ENCODE peak calls at places on chromosomes 12 and 14, in six cellular contexts. Q is neural crest cell; T is HT-29; E is kidney tubule cell; A is CD8-positive, alpha-beta T cell; W is ACHN. K is an unnamed sample.
A peak's percentile ranks its signal among the peaks of the same experiment; 100 is the strongest.

GRCh38 chr12:132460571-132460970 is 29.4 kb upstream of the FBRSL1 start:
- DNase-seq in Q (no peak), T (peak; percentile 36), E (no peak), A (no peak), W (peak; percentile 29), K (no peak)

GRCh38 chr12:56020437-56021189 is at the start of gene IKZF4:
- DNase-seq in Q (peak; percentile 90), T (no peak), E (no peak), A (no peak), W (no peak), K (peak; percentile 90)

GRCh38 chr12:12399161-12399560 is 42.3 kb downstream of the BORCS5 start:
- DNase-seq in Q (no peak), T (no peak), E (no peak), A (no peak), W (no peak), K (no peak)

GRCh38 chr14:106459971-106460730 is 933.8 kb downstream of the TMEM121 start:
- DNase-seq in Q (no peak), T (peak; percentile 8), E (no peak), A (peak; percentile 23), W (no peak), K (peak; percentile 27)

GRCh38 chr14:94771906-94772468 is 2.1 kb upstream of the GSC start:
- DNase-seq in Q (no peak), T (no peak), E (no peak), A (no peak), W (no peak), K (no peak)

GRCh38 chr14:51865953-51866747 is 5.7 kb downstream of the GNG2 start:
- DNase-seq in Q (no peak), T (no peak), E (no peak), A (no peak), W (no peak), K (no peak)

GRCh38 chr14:104681689-104682074 is 7.7 kb upstream of the INF2 start:
- DNase-seq in Q (peak; percentile 58), T (peak; percentile 82), E (peak; percentile 86), A (no peak), W (peak; percentile 82), K (peak; percentile 20)

GRCh38 chr14:64778114-64778754 is 74.0 kb downstream of the PLEKHG3 start:
- DNase-seq in Q (no peak), T (no peak), E (no peak), A (no peak), W (no peak), K (no peak)

GRCh38 chr12:25590021-25590721 is 37.1 kb upstream of the LMNTD1 start:
- DNase-seq in Q (no peak), T (no peak), E (no peak), A (no peak), W (no peak), K (no peak)

K was measured in SK-N-DZ.